ENCODE peak calls at places on chromosomes 6 and 20, in eight cellular contexts. F, W, I, Q, P, A, K and X are unnamed samples.

GRCh38 chr6:87730310-87730709 is 28.3 kb upstream of the AKIRIN2 start:
- DNase-seq in P (no peak), F (no peak), Q (peak; percentile 37), K (peak; percentile 98), W (no peak), A (peak; percentile 80), I (peak; percentile 76), X (no peak)

GRCh38 chr6:17431581-17431980 is 38.2 kb downstream of the CAP2 start:
- DNase-seq in I (no peak), F (no peak), W (no peak), A (no peak), K (peak; percentile 80), Q (no peak), P (no peak), X (no peak)

GRCh38 chr6:33620584-33621395 is at the start of gene ITPR3:
- DNase-seq in Q (no peak), I (peak; percentile 77), A (peak; percentile 80), W (no peak), K (no peak), P (peak; percentile 44), F (no peak), X (peak; percentile 68)

GRCh38 chr20:35742741-35743523 is 872 bp upstream of the RBM39 start:
- DNase-seq in W (no peak), P (peak; percentile 34), F (no peak), Q (no peak), A (no peak), I (no peak), K (no peak), X (no peak)

GRCh38 chr20:54355631-54356280 is 119.6 kb upstream of the DOK5 start:
- DNase-seq in F (no peak), I (no peak), W (no peak), P (no peak), K (no peak), A (no peak), Q (no peak), X (no peak)

GRCh38 chr6:95543798-95544197 is 33.5 kb upstream of the MANEA start:
- DNase-seq in I (no peak), W (no peak), P (no peak), Q (no peak), F (no peak), A (no peak), K (no peak), X (no peak)

GRCh38 chr6:1111361-1111760 is 200.5 kb upstream of the FOXQ1 start:
- DNase-seq in F (no peak), K (no peak), P (no peak), A (no peak), Q (no peak), I (no peak), W (no peak), X (no peak)

GRCh38 chr6:11812951-11813350 is 34.3 kb upstream of the ADTRP start:
- DNase-seq in P (no peak), I (no peak), Q (no peak), W (no peak), A (no peak), F (no peak), K (no peak), X (no peak)

GRCh38 chr6:152233547-152234320 is 403.4 kb downstream of the SYNE1 start:
- DNase-seq in Q (no peak), F (no peak), K (no peak), A (no peak), W (no peak), P (no peak), I (no peak), X (no peak)

GRCh38 chr6:104930939-104931338 is 26.0 kb upstream of the LIN28B start:
- DNase-seq in Q (no peak), K (no peak), P (no peak), A (no peak), F (no peak), I (no peak), W (no peak), X (no peak)

GRCh38 chr20:53623454-53624206 is 30.0 kb upstream of the ZNF217 start:
- DNase-seq in A (peak; percentile 89), F (peak; percentile 81), K (peak; percentile 83), W (peak; percentile 27), Q (peak; percentile 61), P (peak; percentile 60), I (no peak), X (peak; percentile 82)

GRCh38 chr20:42441862-42442196 is 747.9 kb downstream of the PTPRT start:
- DNase-seq in W (no peak), I (no peak), A (no peak), P (no peak), K (no peak), Q (no peak), F (no peak), X (no peak)

GRCh38 chr6:12602951-12603710 is 113.4 kb upstream of the PHACTR1 start:
- DNase-seq in I (no peak), A (peak; percentile 81), W (no peak), F (no peak), Q (no peak), P (peak; percentile 36), K (no peak), X (no peak)

GRCh38 chr6:43748765-43749164 is 21.2 kb upstream of the VEGFA start:
- DNase-seq in P (no peak), Q (no peak), A (no peak), K (no peak), I (no peak), F (no peak), W (no peak), X (no peak)

GRCh38 chr6:161139766-161140553 is 133.9 kb downstream of the AGPAT4 start:
- DNase-seq in A (peak; percentile 50), K (peak; percentile 22), W (no peak), P (no peak), I (no peak), Q (no peak), F (peak; percentile 79), X (peak; percentile 23)

GRCh38 chr6:166862287-166862977 is 93.9 kb downstream of the RNASET2 start:
- DNase-seq in I (peak; percentile 69), W (no peak), Q (no peak), K (no peak), A (no peak), P (peak; percentile 70), F (no peak), X (peak; percentile 65)

GRCh38 chr6:29926081-29926794 is 16.1 kb upstream of the HLA-A start:
- DNase-seq in W (no peak), K (peak; percentile 21), A (no peak), I (peak; percentile 66), F (no peak), Q (no peak), P (no peak), X (no peak)

GRCh38 chr6:48755315-48755714 is 644.3 kb upstream of the PTCHD4 start:
- DNase-seq in Q (no peak), P (no peak), K (no peak), A (no peak), I (no peak), W (no peak), F (no peak), X (no peak)

GRCh38 chr20:60365882-60366281 is 407.7 kb downstream of the CDH26 start:
- DNase-seq in F (no peak), I (no peak), Q (no peak), A (no peak), K (no peak), W (no peak), P (no peak), X (no peak)

GRCh38 chr20:59137532-59137931 is 26.1 kb upstream of the ZNF831 start:
- DNase-seq in W (no peak), K (peak; percentile 72), Q (no peak), P (no peak), A (no peak), F (no peak), I (peak; percentile 74), X (no peak)

GRCh38 chr6:81938991-81939773 is 186.7 kb upstream of the TENT5A start:
- DNase-seq in Q (no peak), A (peak; percentile 76), I (no peak), P (no peak), K (no peak), W (no peak), F (no peak), X (no peak)

GRCh38 chr20:56624786-56625681 is 4.1 kb upstream of the TFAP2C start:
- DNase-seq in F (no peak), I (no peak), P (no peak), Q (no peak), W (no peak), K (no peak), A (no peak), X (peak; percentile 88)
- H3K4me3 ChIP-seq in F (no peak overlapping the region), I (no peak overlapping the region), P (no peak overlapping the region), Q (no peak overlapping the region), W (no peak overlapping the region), K (no peak overlapping the region), A (no peak overlapping the region), X (peak overlapping the region; percentile 80)

GRCh38 chr6:142413111-142413510 is 111.3 kb downstream of the ADGRG6 start:
- DNase-seq in I (no peak), K (no peak), Q (no peak), P (no peak), W (no peak), A (no peak), F (no peak), X (no peak)
- H3K4me1 ChIP-seq in I (no peaks in the 10 kb centered on the region), K (no peaks in the 10 kb centered on the region), Q (no peaks in the 10 kb centered on the region), P (no peaks in the 10 kb centered on the region), W (no peaks in the 10 kb centered on the region), A (peaks cover 34% of the 10 kb centered on the region), F (no peaks in the 10 kb centered on the region), X (peaks cover 21% of the 10 kb centered on the region)

GRCh38 chr6:145891126-145891525 is 73.0 kb downstream of the SHPRH start:
- DNase-seq in Q (no peak), K (no peak), P (no peak), I (no peak), A (no peak), W (no peak), F (no peak), X (no peak)
- H3K27me3 ChIP-seq in Q (no peaks in the 10 kb centered on the region), K (no peaks in the 10 kb centered on the region), P (no peaks in the 10 kb centered on the region), I (no peaks in the 10 kb centered on the region), A (no peaks in the 10 kb centered on the region), W (no peaks in the 10 kb centered on the region), F (no peaks in the 10 kb centered on the region), X (no peaks in the 10 kb centered on the region)

DNA sequence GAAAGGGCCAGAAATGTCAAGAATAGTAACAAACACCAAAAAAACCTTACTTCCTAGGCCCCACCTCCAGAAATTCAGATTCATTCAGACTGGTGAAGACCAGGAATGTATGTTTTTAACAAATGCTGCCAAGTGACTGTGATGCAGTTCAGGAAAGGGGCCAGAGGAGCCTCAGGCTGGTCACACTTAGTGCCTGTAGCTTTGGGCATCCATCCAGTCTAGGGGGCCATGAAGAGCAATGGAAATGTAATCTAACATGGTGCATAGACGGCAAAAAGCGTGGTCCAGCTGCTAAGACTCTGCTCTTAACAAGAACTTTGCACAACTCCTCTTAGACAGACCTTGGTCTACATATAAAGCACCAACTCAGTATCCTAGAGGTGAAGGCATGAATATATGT is 7.1 kb downstream of the GJA1 start:
- DNase-seq in W (no peak), K (no peak), I (no peak), P (no peak), F (no peak), A (no peak), Q (no peak), X (no peak)
- H3K4me3 ChIP-seq in W (peak overlapping the region; percentile 67), K (no peak overlapping the region), I (peak overlapping the region; percentile 86), P (no peak overlapping the region), F (peak overlapping the region; percentile 69), A (no peak overlapping the region), Q (no peak overlapping the region), X (no peak overlapping the region)

GRCh38 chr6:137852811-137853210 is 14.2 kb upstream of the TNFAIP3 start:
- DNase-seq in P (no peak), Q (no peak), A (no peak), F (no peak), W (no peak), I (no peak), K (no peak), X (no peak)
- H3K4me1 ChIP-seq in P (no peaks in the 10 kb centered on the region), Q (no peaks in the 10 kb centered on the region), A (peaks cover 32% of the 10 kb centered on the region), F (no peaks in the 10 kb centered on the region), W (no peaks in the 10 kb centered on the region), I (no peaks in the 10 kb centered on the region), K (peaks cover 5% of the 10 kb centered on the region), X (peaks cover 3% of the 10 kb centered on the region)